ENCODE peak calls at places on chromosomes 6 and 20, in ten cellular contexts. O, K, T, A, L, D, Q, F, B and Z are unnamed samples.

GRCh38 chr6:17339308-17339670 is 54.1 kb upstream of the CAP2 start:
- DNase-seq in O (no peak), B (no peak), F (no peak), K (no peak), Q (no peak), A (no peak), L (no peak), T (no peak), D (no peak), Z (no peak)

GRCh38 chr6:129845696-129846095 is 15.4 kb downstream of the TMEM244 start:
- DNase-seq in T (no peak), L (no peak), Q (no peak), K (no peak), B (no peak), F (no peak), O (no peak), D (no peak), A (no peak), Z (no peak)

GRCh38 chr6:5645275-5645674 is 361.4 kb downstream of the NRN1 start:
- DNase-seq in O (no peak), F (no peak), L (no peak), A (no peak), B (no peak), Q (no peak), D (no peak), K (no peak), T (no peak), Z (no peak)

GRCh38 chr20:2981646-2982045 is 61.8 kb upstream of the GNRH2 start:
- DNase-seq in Q (no peak), A (no peak), T (no peak), L (no peak), F (no peak), B (no peak), D (no peak), K (no peak), O (no peak), Z (no peak)

GRCh38 chr6:119105262-119105661 is 26.8 kb upstream of the FAM184A start:
- DNase-seq in O (no peak), B (no peak), D (no peak), A (no peak), L (no peak), Q (no peak), F (no peak), T (no peak), K (no peak), Z (no peak)

GRCh38 chr6:138844203-138844602 is 48.3 kb downstream of the ECT2L start:
- DNase-seq in B (no peak), D (no peak), T (no peak), O (no peak), K (no peak), L (peak), F (no peak), A (no peak), Q (peak), Z (peak)

GRCh38 chr6:99013661-99014458 is 66.1 kb upstream of the FBXL4 start:
- DNase-seq in D (no peak), O (no peak), L (no peak), B (no peak), Q (no peak), A (no peak), F (no peak), K (no peak), T (no peak), Z (no peak)

GRCh38 chr20:36542019-36542488 is 735 bp downstream of the MYL9 start:
- DNase-seq in B (no peak), O (no peak), L (peak), T (peak), D (no peak), Q (peak), K (peak), F (peak), A (no peak), Z (peak)

GRCh38 chr6:23446394-23447001 is 679.5 kb upstream of the NRSN1 start:
- DNase-seq in F (no peak), T (no peak), Q (no peak), O (no peak), B (no peak), A (no peak), D (no peak), L (no peak), K (peak), Z (no peak)

GRCh38 chr6:10190042-10190441 is 224.8 kb downstream of the TFAP2A start:
- DNase-seq in O (no peak), Q (no peak), A (no peak), T (no peak), K (no peak), D (no peak), B (no peak), F (no peak), L (no peak), Z (no peak)

GRCh38 chr20:58131581-58132142 is 96.8 kb downstream of the ANKRD60 start:
- DNase-seq in D (no peak), K (peak), F (no peak), A (no peak), B (no peak), T (peak), L (no peak), Q (no peak), O (no peak), Z (peak)

GRCh38 chr20:45408646-45409213 is 641 bp downstream of the DBNDD2 start:
- DNase-seq in O (no peak), K (no peak), A (no peak), L (no peak), D (no peak), F (no peak), T (no peak), Q (no peak), B (no peak), Z (no peak)

GRCh38 chr20:45405566-45406259 is 2.4 kb upstream of the DBNDD2 start:
- DNase-seq in Q (peak), D (no peak), O (no peak), L (peak), K (no peak), B (peak), F (no peak), T (no peak), A (no peak), Z (peak)

GRCh38 chr20:45406260-45407066 is 1.6 kb upstream of the DBNDD2 start:
- DNase-seq in Q (peak), T (no peak), A (no peak), B (peak), L (peak), F (peak), D (peak), K (no peak), O (peak), Z (peak)

GRCh38 chr20:45407783-45408645 is at the start of gene DBNDD2:
- DNase-seq in D (no peak), K (no peak), F (no peak), O (no peak), L (no peak), A (no peak), T (no peak), B (no peak), Q (peak), Z (no peak)

GRCh38 chr20:45407067-45407745 is 883 bp upstream of the DBNDD2 start:
- DNase-seq in B (peak), Q (peak), L (peak), K (no peak), O (no peak), D (peak), F (no peak), A (no peak), T (no peak), Z (peak)
- TF ChIP-seq POLR2A in B (no peak), Q (peak), L (no peak), K (no peak), O (no peak), D (no peak), F (no peak), A (no peak), T (no peak), Z (peak)

GRCh38 chr20:47273591-47274235 is 82.8 kb downstream of the ZMYND8 start:
- DNase-seq in A (no peak), K (no peak), F (no peak), L (no peak), B (no peak), O (no peak), T (no peak), Q (no peak), D (no peak), Z (no peak)

GRCh38 chr20:47275548-47275947 is 81.0 kb downstream of the ZMYND8 start:
- DNase-seq in D (no peak), T (no peak), A (no peak), O (no peak), L (no peak), F (no peak), K (no peak), B (no peak), Q (no peak), Z (no peak)

GRCh38 chr20:47272893-47273590 is 83.5 kb downstream of the ZMYND8 start:
- DNase-seq in Q (peak), K (peak), D (peak), T (peak), A (no peak), L (no peak), O (no peak), B (no peak), F (no peak), Z (peak)

GRCh38 chr20:47276251-47276650 is 80.2 kb downstream of the ZMYND8 start:
- DNase-seq in D (no peak), F (no peak), Q (no peak), T (no peak), L (peak), O (no peak), K (no peak), A (no peak), B (no peak), Z (no peak)

DNA sequence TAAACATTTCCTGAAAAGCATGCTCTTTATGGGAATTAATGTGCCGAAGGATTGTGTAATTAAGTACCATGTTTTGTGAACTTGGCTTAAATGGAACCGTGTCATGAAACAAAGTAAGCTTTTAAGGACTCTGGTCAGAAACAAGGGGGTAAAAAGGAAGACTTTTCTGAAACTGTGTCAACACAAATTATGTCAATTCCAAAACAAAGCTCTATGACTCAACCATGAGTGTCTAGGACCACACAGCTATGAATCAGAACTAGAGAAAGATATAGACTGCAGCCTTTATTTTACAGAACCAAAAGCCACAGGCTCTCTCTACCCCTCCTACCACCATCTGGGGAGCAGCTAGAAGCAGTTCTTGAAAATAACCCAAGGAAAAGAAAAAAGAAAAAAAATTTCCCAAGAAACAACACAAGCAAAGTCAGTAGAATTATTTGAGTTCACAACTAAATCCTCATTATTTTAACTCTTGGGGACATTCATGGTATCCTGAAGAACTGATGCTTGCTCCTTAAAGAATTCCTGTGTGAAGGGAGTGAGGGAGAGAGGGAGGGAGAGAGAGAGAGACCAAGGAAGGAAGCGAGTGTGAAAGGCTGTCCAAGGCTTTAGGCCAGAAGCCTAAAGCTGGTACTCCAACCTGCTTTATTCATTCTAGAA is 81.9 kb downstream of the ZMYND8 start:
- DNase-seq in L (no peak), B (no peak), F (no peak), A (peak), K (peak), D (no peak), Q (no peak), O (no peak), T (peak), Z (no peak)
- TF ChIP-seq POLR2A in L (no peak), B (no peak), F (no peak), A (no peak), K (no peak), D (no peak), Q (peak), O (no peak), T (no peak), Z (no peak)

DNA sequence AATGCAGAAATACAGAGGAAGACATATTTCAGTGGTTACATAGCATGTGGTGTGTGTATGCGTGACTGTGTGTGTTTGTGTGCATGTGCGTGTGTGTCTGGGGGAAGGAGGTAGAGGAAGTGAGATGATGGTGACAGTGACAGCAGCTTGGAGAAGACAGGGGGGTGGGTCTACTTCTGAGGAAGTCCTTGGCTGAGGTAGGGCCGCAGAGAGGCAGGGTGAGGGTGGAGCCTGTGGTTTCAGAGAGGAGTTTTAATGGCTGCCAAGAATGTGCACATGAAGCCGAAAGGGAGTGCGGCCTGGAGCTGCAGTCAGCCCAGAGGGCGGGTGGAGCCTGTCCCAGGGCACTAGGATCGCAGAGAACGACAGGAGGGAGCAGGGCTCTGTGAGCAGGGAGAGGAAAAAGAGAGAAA is 22.7 kb upstream of the RNF24 start:
- DNase-seq in F (peak), D (peak), K (no peak), B (peak), A (peak), Q (peak), T (peak), L (no peak), O (peak), Z (no peak)
- TF ChIP-seq POLR2A in F (no peak), D (no peak), K (no peak), B (no peak), A (peak), Q (no peak), T (no peak), L (no peak), O (no peak), Z (no peak)

DNA sequence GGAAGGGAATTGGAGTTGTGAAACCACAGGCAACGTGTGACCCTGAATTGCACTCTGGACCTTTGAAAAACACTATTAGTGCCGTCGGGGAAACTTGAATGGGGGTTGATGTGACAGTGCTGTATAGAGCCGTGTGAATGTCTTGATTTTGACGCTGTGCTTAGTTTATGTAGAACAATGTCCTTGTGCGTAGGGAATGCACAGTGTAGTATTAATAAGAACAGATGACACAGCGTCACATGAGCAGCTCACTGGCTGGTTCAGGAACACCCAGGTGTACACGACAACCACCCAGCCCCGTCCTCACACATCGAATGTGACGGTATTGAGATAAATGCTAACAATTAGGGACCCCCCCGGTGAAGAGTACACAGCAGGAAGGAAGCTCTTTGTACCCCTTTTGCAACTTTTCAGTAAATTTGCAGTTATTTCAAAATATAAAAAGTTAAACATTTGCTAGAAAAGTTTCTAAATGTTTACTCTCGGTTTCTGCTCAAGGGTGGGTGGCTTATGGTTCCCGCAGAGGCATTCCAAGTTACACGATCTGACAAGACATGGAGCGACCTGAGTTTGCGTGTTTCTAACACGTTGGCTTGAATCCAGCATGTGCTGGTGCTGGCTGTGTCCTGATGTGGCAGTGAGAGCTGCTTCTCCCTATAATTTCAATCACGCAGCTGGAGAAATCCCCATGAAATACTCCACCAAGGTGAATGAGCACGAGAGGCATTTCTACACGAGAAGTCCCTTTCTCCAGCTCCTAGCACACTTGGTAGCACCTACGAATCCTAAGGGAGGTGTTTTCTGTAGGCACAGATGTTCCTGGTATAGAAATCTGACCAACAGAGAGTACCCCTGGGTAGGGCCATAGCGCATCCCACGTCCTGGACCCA is 208.0 kb upstream of the EXOC2 start:
- DNase-seq in A (no peak), K (no peak), O (no peak), Q (no peak), L (no peak), F (no peak), D (no peak), T (no peak), B (peak), Z (no peak)
- TF ChIP-seq POLR2A in A (no peak), K (no peak), O (no peak), Q (no peak), L (no peak), F (no peak), D (no peak), T (no peak), B (peak), Z (no peak)

GRCh38 chr6:14922306-14922705 is 323.6 kb upstream of the JARID2 start:
- DNase-seq in Q (no peak), L (no peak), O (no peak), A (no peak), F (no peak), B (no peak), K (no peak), T (no peak), D (no peak), Z (no peak)
- TF ChIP-seq POLR2A in Q (no peak), L (no peak), O (no peak), A (no peak), F (no peak), B (no peak), K (no peak), T (no peak), D (no peak), Z (no peak)

GRCh38 chr6:3753228-3753795 is 1.8 kb upstream of the PXDC1 start:
- DNase-seq in O (no peak), K (no peak), T (no peak), A (no peak), L (no peak), Q (no peak), D (no peak), F (no peak), B (no peak), Z (no peak)

GRCh38 chr6:3750324-3751018 is 1.0 kb downstream of the PXDC1 start:
- DNase-seq in Q (peak), L (peak), F (peak), T (peak), A (no peak), K (no peak), O (peak), D (peak), B (peak), Z (peak)

GRCh38 chr6:3751019-3751729 is at the start of gene PXDC1:
- DNase-seq in L (peak), F (peak), Q (no peak), D (no peak), O (no peak), A (no peak), B (no peak), T (no peak), K (no peak), Z (no peak)

GRCh38 chr6:3752538-3753227 is 1.2 kb upstream of the PXDC1 start:
- DNase-seq in O (no peak), Q (no peak), F (no peak), D (no peak), T (no peak), B (no peak), A (no peak), K (no peak), L (no peak), Z (no peak)

DNA sequence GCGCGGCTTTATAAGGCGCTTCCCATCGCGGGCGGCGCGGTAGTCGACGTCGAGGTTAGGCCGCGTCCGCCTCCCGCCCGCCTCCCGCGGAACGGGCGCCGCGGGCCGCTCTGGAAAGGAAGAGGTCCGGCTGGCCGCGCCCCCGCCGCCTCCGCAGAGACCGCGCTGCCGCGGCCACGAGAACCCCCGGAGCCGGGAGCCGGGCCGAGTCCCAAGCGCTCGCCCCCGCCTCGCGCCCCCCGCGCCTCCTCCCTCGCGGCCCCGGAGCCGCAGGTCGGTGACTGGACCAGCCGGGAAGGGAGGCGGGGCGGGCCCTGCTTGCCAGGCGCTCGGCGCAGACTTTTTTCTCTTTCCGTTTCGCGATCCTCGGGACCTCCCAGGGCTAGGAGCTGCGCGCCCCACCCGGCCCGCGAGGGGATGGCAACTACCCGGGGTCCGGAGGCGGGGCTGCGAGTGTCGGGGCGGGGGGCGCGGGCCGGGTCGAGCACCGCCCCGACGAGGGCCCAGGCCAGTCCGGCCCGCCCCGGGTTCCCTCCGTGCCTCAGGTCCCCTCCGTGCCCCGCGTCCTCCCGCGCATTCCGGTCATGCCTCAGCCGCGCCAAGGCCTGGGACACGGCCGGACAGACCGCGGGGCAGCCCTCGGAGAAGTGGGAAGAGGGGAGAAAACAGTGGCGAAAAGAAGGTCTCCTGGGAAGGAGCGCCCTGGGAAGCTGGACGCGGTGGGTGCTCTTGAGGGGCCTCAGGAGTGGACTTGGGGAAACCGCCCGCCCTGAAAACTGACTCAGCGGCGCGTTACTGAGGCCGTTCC is 421 bp upstream of the PXDC1 start:
- DNase-seq in A (peak), T (peak), O (peak), K (peak), D (peak), Q (peak), F (peak), B (peak), L (peak), Z (peak)
- TF ChIP-seq POLR2A in A (no peak), T (peak), O (peak), K (no peak), D (no peak), Q (peak), F (no peak), B (peak), L (peak), Z (peak)

GRCh38 chr20:47296950-47297349 is 59.5 kb downstream of the ZMYND8 start:
- DNase-seq in O (no peak), A (no peak), K (no peak), F (no peak), D (no peak), B (no peak), Q (no peak), L (no peak), T (no peak), Z (no peak)
- TF ChIP-seq POLR2A in O (no peak), A (no peak), K (no peak), F (no peak), D (no peak), B (no peak), Q (no peak), L (no peak), T (no peak), Z (no peak)

DNA sequence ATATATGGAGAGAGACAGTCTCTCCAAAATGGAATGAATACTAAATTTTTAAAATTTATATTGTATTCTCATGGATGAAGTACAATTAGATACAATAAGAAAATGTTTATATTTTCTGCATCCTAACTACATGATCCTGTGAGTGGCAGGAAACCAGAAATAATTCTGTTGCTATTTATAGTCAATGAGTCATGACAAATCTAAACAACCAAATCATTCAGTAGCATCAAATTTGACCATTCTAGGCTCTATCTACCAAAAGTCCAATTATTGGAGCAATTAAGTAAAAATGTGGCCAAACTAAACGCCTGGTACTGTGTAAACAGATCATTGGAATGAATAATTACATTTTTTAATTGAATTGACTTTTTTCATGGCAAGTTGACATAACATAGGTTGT is 959.8 kb downstream of the EPHA7 start:
- DNase-seq in Q (no peak), F (no peak), A (no peak), O (no peak), L (no peak), D (no peak), K (no peak), T (no peak), B (no peak), Z (no peak)
- TF ChIP-seq POLR2A in Q (no peak), F (no peak), A (no peak), O (no peak), L (no peak), D (no peak), K (no peak), T (no peak), B (no peak), Z (no peak)

GRCh38 chr6:127266178-127266891 is at the start of gene RNF146:
- DNase-seq in F (no peak), K (peak), Q (peak), T (peak), O (peak), L (peak), B (peak), A (peak), D (peak), Z (peak)

GRCh38 chr6:127267742-127268588 is 1.3 kb downstream of the RNF146 start:
- DNase-seq in F (no peak), T (no peak), Q (no peak), B (no peak), O (no peak), D (no peak), A (no peak), L (peak), K (no peak), Z (no peak)

GRCh38 chr6:127266892-127267741 is 453 bp downstream of the RNF146 start:
- DNase-seq in F (peak), Q (peak), A (peak), K (peak), B (peak), D (peak), O (no peak), T (peak), L (peak), Z (peak)
- TF ChIP-seq POLR2A in F (peak), Q (peak), A (peak), K (no peak), B (peak), D (no peak), O (peak), T (peak), L (peak), Z (peak)